ENCODE peak calls at places on chromosomes 5 and 9, in eight cellular contexts. One of them, this sample, is unnamed.

GRCh38 chr5:32531885-32532520 is 53.4 kb upstream of the SUB1 start:
- DNase-seq in adipocyte: peak
- DNase-seq in GM04503: no peak
- DNase-seq in activated CD4-positive, alpha-beta T cell treated with anti-CD3 and anti-CD28 coated beads, Interleukin-2, amount 50 U/mL, for 1 hour: peak
- DNase-seq in SJSA1: peak
- DNase-seq in stomach: no peak
- DNase-seq in NCI-H526: peak
- DNase-seq in AG09319: no peak
- DNase-seq in this sample: peak

GRCh38 chr5:35810561-35810960 is 46.1 kb upstream of the IL7R start:
- DNase-seq in AG09319: no peak
- DNase-seq in NCI-H526: no peak
- DNase-seq in adipocyte: no peak
- DNase-seq in SJSA1: no peak
- DNase-seq in stomach: no peak
- DNase-seq in GM04503: no peak
- DNase-seq in activated CD4-positive, alpha-beta T cell treated with anti-CD3 and anti-CD28 coated beads, Interleukin-2, amount 50 U/mL, for 1 hour: no peak
- DNase-seq in this sample: no peak

GRCh38 chr9:84750152-84750865 is 80.8 kb downstream of the NTRK2 start:
- DNase-seq in stomach: no peak
- DNase-seq in activated CD4-positive, alpha-beta T cell treated with anti-CD3 and anti-CD28 coated beads, Interleukin-2, amount 50 U/mL, for 1 hour: no peak
- DNase-seq in NCI-H526: no peak
- DNase-seq in AG09319: no peak
- DNase-seq in adipocyte: no peak
- DNase-seq in GM04503: no peak
- DNase-seq in SJSA1: no peak
- DNase-seq in this sample: no peak

GRCh38 chr5:13985736-13986418 is 41.4 kb upstream of the DNAH5 start:
- DNase-seq in adipocyte: peak
- DNase-seq in NCI-H526: no peak
- DNase-seq in activated CD4-positive, alpha-beta T cell treated with anti-CD3 and anti-CD28 coated beads, Interleukin-2, amount 50 U/mL, for 1 hour: no peak
- DNase-seq in SJSA1: peak
- DNase-seq in GM04503: peak
- DNase-seq in stomach: no peak
- DNase-seq in AG09319: peak
- DNase-seq in this sample: no peak

GRCh38 chr9:17929506-17929905 is 350.6 kb downstream of the SH3GL2 start:
- DNase-seq in SJSA1: no peak
- DNase-seq in GM04503: no peak
- DNase-seq in activated CD4-positive, alpha-beta T cell treated with anti-CD3 and anti-CD28 coated beads, Interleukin-2, amount 50 U/mL, for 1 hour: no peak
- DNase-seq in AG09319: no peak
- DNase-seq in stomach: no peak
- DNase-seq in adipocyte: no peak
- DNase-seq in NCI-H526: no peak
- DNase-seq in this sample: no peak

GRCh38 chr9:3028535-3028934 is 184.6 kb upstream of the PUM3 start:
- DNase-seq in SJSA1: no peak
- DNase-seq in AG09319: no peak
- DNase-seq in GM04503: no peak
- DNase-seq in adipocyte: no peak
- DNase-seq in NCI-H526: no peak
- DNase-seq in stomach: no peak
- DNase-seq in activated CD4-positive, alpha-beta T cell treated with anti-CD3 and anti-CD28 coated beads, Interleukin-2, amount 50 U/mL, for 1 hour: no peak
- DNase-seq in this sample: no peak

GRCh38 chr5:150503977-150504620 is 3.8 kb upstream of the NDST1 start:
- DNase-seq in stomach: peak
- DNase-seq in GM04503: no peak
- DNase-seq in AG09319: no peak
- DNase-seq in NCI-H526: no peak
- DNase-seq in activated CD4-positive, alpha-beta T cell treated with anti-CD3 and anti-CD28 coated beads, Interleukin-2, amount 50 U/mL, for 1 hour: no peak
- DNase-seq in SJSA1: no peak
- DNase-seq in adipocyte: no peak
- DNase-seq in this sample: no peak

GRCh38 chr5:76845890-76846289 is 3.9 kb upstream of the S100Z start:
- DNase-seq in adipocyte: no peak
- DNase-seq in stomach: no peak
- DNase-seq in AG09319: no peak
- DNase-seq in activated CD4-positive, alpha-beta T cell treated with anti-CD3 and anti-CD28 coated beads, Interleukin-2, amount 50 U/mL, for 1 hour: no peak
- DNase-seq in SJSA1: no peak
- DNase-seq in GM04503: no peak
- DNase-seq in NCI-H526: no peak
- DNase-seq in this sample: no peak

GRCh38 chr5:14868771-14869170 is 2.8 kb downstream of the ANKH start:
- DNase-seq in AG09319: no peak
- DNase-seq in SJSA1: no peak
- DNase-seq in adipocyte: no peak
- DNase-seq in NCI-H526: no peak
- DNase-seq in stomach: no peak
- DNase-seq in activated CD4-positive, alpha-beta T cell treated with anti-CD3 and anti-CD28 coated beads, Interleukin-2, amount 50 U/mL, for 1 hour: no peak
- DNase-seq in GM04503: no peak
- DNase-seq in this sample: no peak

GRCh38 chr5:179119415-179120170 is 59.4 kb downstream of the ZNF354C start:
- DNase-seq in SJSA1: no peak
- DNase-seq in NCI-H526: no peak
- DNase-seq in stomach: peak
- DNase-seq in GM04503: no peak
- DNase-seq in AG09319: no peak
- DNase-seq in activated CD4-positive, alpha-beta T cell treated with anti-CD3 and anti-CD28 coated beads, Interleukin-2, amount 50 U/mL, for 1 hour: no peak
- DNase-seq in adipocyte: no peak
- DNase-seq in this sample: no peak

GRCh38 chr5:158431369-158432029 is 572.6 kb upstream of the CLINT1 start:
- DNase-seq in SJSA1: no peak
- DNase-seq in stomach: no peak
- DNase-seq in GM04503: peak
- DNase-seq in adipocyte: peak
- DNase-seq in AG09319: peak
- DNase-seq in activated CD4-positive, alpha-beta T cell treated with anti-CD3 and anti-CD28 coated beads, Interleukin-2, amount 50 U/mL, for 1 hour: no peak
- DNase-seq in NCI-H526: no peak
- DNase-seq in this sample: no peak

GRCh38 chr5:124741711-124742496 is 4.5 kb downstream of the ZNF608 start:
- DNase-seq in activated CD4-positive, alpha-beta T cell treated with anti-CD3 and anti-CD28 coated beads, Interleukin-2, amount 50 U/mL, for 1 hour: no peak
- DNase-seq in GM04503: peak
- DNase-seq in NCI-H526: no peak
- DNase-seq in stomach: peak
- DNase-seq in AG09319: peak
- DNase-seq in SJSA1: peak
- DNase-seq in adipocyte: peak
- DNase-seq in this sample: no peak

GRCh38 chr9:97766092-97766491 is 69.0 kb upstream of the XPA start:
- DNase-seq in NCI-H526: no peak
- DNase-seq in SJSA1: no peak
- DNase-seq in adipocyte: no peak
- DNase-seq in AG09319: no peak
- DNase-seq in activated CD4-positive, alpha-beta T cell treated with anti-CD3 and anti-CD28 coated beads, Interleukin-2, amount 50 U/mL, for 1 hour: no peak
- DNase-seq in stomach: no peak
- DNase-seq in GM04503: peak
- DNase-seq in this sample: no peak

GRCh38 chr9:97425336-97425991 is 13.6 kb downstream of the TDRD7 start:
- DNase-seq in adipocyte: no peak
- DNase-seq in SJSA1: no peak
- DNase-seq in AG09319: no peak
- DNase-seq in activated CD4-positive, alpha-beta T cell treated with anti-CD3 and anti-CD28 coated beads, Interleukin-2, amount 50 U/mL, for 1 hour: no peak
- DNase-seq in NCI-H526: no peak
- DNase-seq in stomach: no peak
- DNase-seq in GM04503: no peak
- DNase-seq in this sample: no peak

GRCh38 chr5:137231535-137231934 is 267.6 kb downstream of the SPOCK1 start:
- DNase-seq in AG09319: no peak
- DNase-seq in GM04503: no peak
- DNase-seq in stomach: no peak
- DNase-seq in SJSA1: no peak
- DNase-seq in NCI-H526: no peak
- DNase-seq in adipocyte: peak
- DNase-seq in activated CD4-positive, alpha-beta T cell treated with anti-CD3 and anti-CD28 coated beads, Interleukin-2, amount 50 U/mL, for 1 hour: no peak
- DNase-seq in this sample: no peak

GRCh38 chr5:133274597-133274935 is 222.8 kb downstream of the HSPA4 start:
- DNase-seq in SJSA1: no peak
- DNase-seq in AG09319: no peak
- DNase-seq in adipocyte: no peak
- DNase-seq in GM04503: no peak
- DNase-seq in stomach: no peak
- DNase-seq in NCI-H526: peak
- DNase-seq in activated CD4-positive, alpha-beta T cell treated with anti-CD3 and anti-CD28 coated beads, Interleukin-2, amount 50 U/mL, for 1 hour: no peak
- DNase-seq in this sample: no peak

GRCh38 chr5:138444774-138445546 is 6.1 kb downstream of the REEP2 start:
- DNase-seq in stomach: no peak
- DNase-seq in SJSA1: no peak
- DNase-seq in NCI-H526: no peak
- DNase-seq in adipocyte: no peak
- DNase-seq in AG09319: no peak
- DNase-seq in GM04503: no peak
- DNase-seq in activated CD4-positive, alpha-beta T cell treated with anti-CD3 and anti-CD28 coated beads, Interleukin-2, amount 50 U/mL, for 1 hour: no peak
- DNase-seq in this sample: no peak

GRCh38 chr5:126003309-126003708 is 419.9 kb upstream of the GRAMD2B start:
- DNase-seq in activated CD4-positive, alpha-beta T cell treated with anti-CD3 and anti-CD28 coated beads, Interleukin-2, amount 50 U/mL, for 1 hour: no peak
- DNase-seq in GM04503: peak
- DNase-seq in SJSA1: no peak
- DNase-seq in NCI-H526: no peak
- DNase-seq in stomach: peak
- DNase-seq in adipocyte: peak
- DNase-seq in AG09319: peak
- DNase-seq in this sample: no peak

GRCh38 chr5:65024681-65025080 is 256.0 kb downstream of the CWC27 start:
- DNase-seq in adipocyte: no peak
- DNase-seq in SJSA1: no peak
- DNase-seq in AG09319: no peak
- DNase-seq in activated CD4-positive, alpha-beta T cell treated with anti-CD3 and anti-CD28 coated beads, Interleukin-2, amount 50 U/mL, for 1 hour: no peak
- DNase-seq in NCI-H526: no peak
- DNase-seq in stomach: no peak
- DNase-seq in GM04503: no peak
- DNase-seq in this sample: no peak

GRCh38 chr5:144335561-144335960 is 164.9 kb downstream of the KCTD16 start:
- DNase-seq in NCI-H526: no peak
- DNase-seq in AG09319: no peak
- DNase-seq in GM04503: no peak
- DNase-seq in SJSA1: no peak
- DNase-seq in adipocyte: no peak
- DNase-seq in activated CD4-positive, alpha-beta T cell treated with anti-CD3 and anti-CD28 coated beads, Interleukin-2, amount 50 U/mL, for 1 hour: no peak
- DNase-seq in stomach: no peak
- DNase-seq in this sample: no peak

GRCh38 chr5:160423025-160423554 is 1.4 kb downstream of the PTTG1 start:
- DNase-seq in SJSA1: no peak
- DNase-seq in NCI-H526: peak
- DNase-seq in activated CD4-positive, alpha-beta T cell treated with anti-CD3 and anti-CD28 coated beads, Interleukin-2, amount 50 U/mL, for 1 hour: no peak
- DNase-seq in AG09319: no peak
- DNase-seq in stomach: no peak
- DNase-seq in adipocyte: no peak
- DNase-seq in GM04503: no peak
- DNase-seq in this sample: no peak

GRCh38 chr9:116096046-116096445 is 57.5 kb upstream of the PAPPA start:
- DNase-seq in activated CD4-positive, alpha-beta T cell treated with anti-CD3 and anti-CD28 coated beads, Interleukin-2, amount 50 U/mL, for 1 hour: no peak
- DNase-seq in NCI-H526: no peak
- DNase-seq in AG09319: no peak
- DNase-seq in adipocyte: no peak
- DNase-seq in GM04503: no peak
- DNase-seq in SJSA1: no peak
- DNase-seq in stomach: no peak
- DNase-seq in this sample: no peak

GRCh38 chr9:130110596-130111021 is 56.9 kb downstream of the GPR107 start:
- DNase-seq in activated CD4-positive, alpha-beta T cell treated with anti-CD3 and anti-CD28 coated beads, Interleukin-2, amount 50 U/mL, for 1 hour: no peak
- DNase-seq in GM04503: no peak
- DNase-seq in NCI-H526: no peak
- DNase-seq in SJSA1: no peak
- DNase-seq in stomach: no peak
- DNase-seq in AG09319: no peak
- DNase-seq in adipocyte: peak
- DNase-seq in this sample: no peak

This sample was measured in effector memory CD8-positive, alpha-beta T cell.